ENCODE peak calls at places on chromosomes 6 and 20, in eight cellular contexts. E is endothelial cell; N is kidney epithelial cell; P is NCI-H2107; Y is GM10248; M is AG08396; A is NK-92 treated with Interleukin-12 subunit alpha and Interleukin-12 subunit beta, amount 100 ng/mL, for 24 hours; H is stimulated activated CD8-positive, alpha-beta memory T cell treated with anti-CD3 and anti-CD28 coated beads, Interleukin-2, amount 100 ng/mL, for 48 hours. Z is an unnamed sample.

GRCh38 chr6:1409774-1410465 is 20.5 kb downstream of the FOXF2 start:
- DNase-seq in E (no peak), N (no peak), P (no peak), Y (no peak), M (no peak), A (no peak), H (no peak), Z (no peak)

GRCh38 chr20:48567145-48567544 is 260.7 kb downstream of the PREX1 start:
- DNase-seq in E (no peak), N (no peak), P (no peak), Y (no peak), M (no peak), A (no peak), H (no peak), Z (no peak)

GRCh38 chr6:47479874-47480273 is 2.3 kb downstream of the CD2AP start:
- DNase-seq in E (no peak), N (no peak), P (no peak), Y (no peak), M (no peak), A (no peak), H (no peak), Z (no peak)

GRCh38 chr6:142874676-142875075 is 70.3 kb downstream of the HIVEP2 start:
- DNase-seq in E (no peak), N (no peak), P (no peak), Y (no peak), M (no peak), A (no peak), H (no peak), Z (no peak)

GRCh38 chr6:82246802-82247633 is 526 bp downstream of the IBTK start:
- DNase-seq in E (peak), N (peak), P (peak), Y (no peak), M (peak), A (peak), H (peak), Z (peak)

GRCh38 chr20:10079964-10080363 is 45.2 kb downstream of the ANKEF1 start:
- DNase-seq in E (no peak), N (no peak), P (no peak), Y (no peak), M (peak), A (no peak), H (no peak), Z (no peak)

GRCh38 chr6:166910601-166911000 is 45.7 kb downstream of the RNASET2 start:
- DNase-seq in E (no peak), N (no peak), P (no peak), Y (no peak), M (no peak), A (no peak), H (peak), Z (no peak)

GRCh38 chr20:19936801-19937583 is 80.2 kb upstream of the NAA20 start:
- DNase-seq in E (peak), N (no peak), P (no peak), Y (no peak), M (no peak), A (no peak), H (no peak), Z (no peak)

GRCh38 chr20:22581437-22582385 is 2.7 kb downstream of the FOXA2 start:
- DNase-seq in E (no peak), N (no peak), P (no peak), Y (no peak), M (no peak), A (no peak), H (no peak), Z (no peak)

GRCh38 chr6:133707456-133707855 is 181.5 kb upstream of the TCF21 start:
- DNase-seq in E (no peak), N (no peak), P (no peak), Y (no peak), M (peak), A (peak), H (no peak), Z (no peak)

GRCh38 chr6:107318100-107318736 is 141.1 kb downstream of the PDSS2 start:
- DNase-seq in E (peak), N (no peak), P (no peak), Y (peak), M (peak), A (peak), H (peak), Z (peak)

GRCh38 chr20:46131396-46131795 is 13.3 kb downstream of the CD40 start:
- DNase-seq in E (no peak), N (no peak), P (no peak), Y (no peak), M (no peak), A (no peak), H (no peak), Z (no peak)

GRCh38 chr20:38117635-38118034 is 47.4 kb downstream of the TGM2 start:
- DNase-seq in E (no peak), N (peak), P (no peak), Y (no peak), M (peak), A (no peak), H (no peak), Z (peak)

GRCh38 chr6:150620244-150620643 is 20.6 kb downstream of the PLEKHG1 start:
- DNase-seq in E (no peak), N (no peak), P (no peak), Y (no peak), M (no peak), A (no peak), H (no peak), Z (no peak)

GRCh38 chr20:63114693-63115069 is 101.2 kb downstream of the YTHDF1 start:
- DNase-seq in E (no peak), N (no peak), P (no peak), Y (no peak), M (no peak), A (no peak), H (no peak), Z (no peak)

GRCh38 chr6:30112402-30113376 is at the start of gene TRIM31:
- DNase-seq in E (no peak), N (no peak), P (no peak), Y (peak), M (no peak), A (no peak), H (no peak), Z (no peak)

GRCh38 chr6:14922306-14922705 is 323.6 kb upstream of the JARID2 start:
- DNase-seq in E (no peak), N (no peak), P (no peak), Y (no peak), M (no peak), A (no peak), H (no peak), Z (no peak)

GRCh38 chr6:139369568-139370046 is 4.8 kb downstream of the CITED2 start:
- DNase-seq in E (no peak), N (no peak), P (no peak), Y (peak), M (peak), A (no peak), H (no peak), Z (peak)

GRCh38 chr20:50624351-50625016 is 66.9 kb downstream of the RIPOR3 start:
- DNase-seq in E (no peak), N (peak), P (peak), Y (no peak), M (no peak), A (no peak), H (no peak), Z (no peak)

GRCh38 chr6:136607204-136607931 is 57.1 kb upstream of the MAP7 start:
- DNase-seq in E (no peak), N (no peak), P (no peak), Y (no peak), M (no peak), A (no peak), H (no peak), Z (no peak)